ENCODE peak calls at places on chromosomes 16 and 17, in four cellular contexts. O is endothelial cell of umbilical vein, Z is breast epithelium, F is stomach. L is an unnamed sample.

GRCh38 chr16:27625050-27625697 is 75.2 kb downstream of the KATNIP start:
- DNase-seq in O (peak; percentile 93), Z (no peak), F (no peak), L (no peak)

GRCh38 chr17:42819939-42820535 is 4.0 kb downstream of the BECN1 start:
- DNase-seq in O (peak; percentile 60), Z (no peak), F (peak; percentile 71), L (peak; percentile 93)

GRCh38 chr16:24800586-24800985 is 45.2 kb upstream of the SLC5A11 start:
- DNase-seq in O (peak; percentile 35), Z (no peak), F (no peak), L (peak; percentile 17)

GRCh38 chr17:71472809-71473789 is 647.7 kb upstream of the SOX9 start:
- DNase-seq in O (no peak), Z (no peak), F (no peak), L (peak; percentile 84)

GRCh38 chr16:47664653-47665325 is 203.7 kb downstream of the PHKB start:
- DNase-seq in O (no peak), Z (no peak), F (peak; percentile 48), L (no peak)

GRCh38 chr17:3980381-3980975 is 16.2 kb upstream of the ATP2A3 start:
- DNase-seq in O (peak; percentile 68), Z (no peak), F (no peak), L (no peak)

GRCh38 chr17:72239548-72239947 is 118.7 kb downstream of the SOX9 start:
- DNase-seq in O (no peak), Z (no peak), F (no peak), L (no peak)

GRCh38 chr17:2041561-2042354 is at the start of gene OVCA2:
- DNase-seq in O (peak; percentile 93), Z (peak; percentile 91), F (peak; percentile 97), L (peak; percentile 98)

GRCh38 chr16:81421536-81421935 is 23.1 kb upstream of the CMIP start:
- DNase-seq in O (no peak), Z (no peak), F (no peak), L (no peak)

GRCh38 chr16:78407191-78407590 is 307.7 kb downstream of the WWOX start:
- DNase-seq in O (no peak), Z (no peak), F (no peak), L (no peak)

GRCh38 chr17:76388966-76389888 is 4.8 kb downstream of the SPHK1 start:
- DNase-seq in O (peak; percentile 43), Z (peak; percentile 61), F (peak; percentile 57), L (peak; percentile 68)

GRCh38 chr17:39116224-39116623 is 35.2 kb downstream of the PLXDC1 start:
- DNase-seq in O (no peak), Z (no peak), F (no peak), L (no peak)

GRCh38 chr17:20995873-20996723 is 46.7 kb downstream of the USP22 start:
- DNase-seq in O (no peak), Z (no peak), F (no peak), L (no peak)

GRCh38 chr17:20998571-20999043 is 44.2 kb downstream of the USP22 start:
- DNase-seq in O (no peak), Z (no peak), F (no peak), L (no peak)

GRCh38 chr17:20999044-20999573 is 43.7 kb downstream of the USP22 start:
- DNase-seq in O (no peak), Z (no peak), F (no peak), L (no peak)

GRCh38 chr17:20996724-20997615 is 45.8 kb downstream of the USP22 start:
- DNase-seq in O (no peak), Z (no peak), F (no peak), L (no peak)

GRCh38 chr17:20997711-20998570 is 44.9 kb downstream of the USP22 start:
- DNase-seq in O (no peak), Z (no peak), F (no peak), L (peak; percentile 53)
- TF ChIP-seq POLR2AphosphoS5 in O (no peak), Z (no peak), F (no peak), L (no peak)

GRCh38 chr17:58249270-58250133 is 11.1 kb downstream of the LPO start:
- DNase-seq in O (peak; percentile 55), Z (peak; percentile 27), F (peak; percentile 66), L (peak; percentile 79)
- TF ChIP-seq POLR2AphosphoS5 in O (no peak), Z (peak; percentile 23), F (no peak), L (no peak)

GRCh38 chr17:79832211-79833109 is 6.8 kb downstream of the CBX4 start:
- DNase-seq in O (no peak), Z (no peak), F (peak; percentile 55), L (peak; percentile 79)
- TF ChIP-seq POLR2AphosphoS5 in O (no peak), Z (no peak), F (peak; percentile 21), L (no peak)

GRCh38 chr17:82496529-82497434 is 22.8 kb upstream of the FOXK2 start:
- DNase-seq in O (peak; percentile 93), Z (peak; percentile 93), F (peak; percentile 97), L (peak; percentile 92)
- TF ChIP-seq POLR2AphosphoS5 in O (peak; percentile 64), Z (peak; percentile 70), F (peak; percentile 91), L (peak; percentile 72)

GRCh38 chr16:83908798-83909197 is 9.9 kb downstream of the MLYCD start:
- DNase-seq in O (no peak), Z (no peak), F (no peak), L (no peak)
- TF ChIP-seq POLR2AphosphoS5 in O (no peak), Z (no peak), F (no peak), L (peak; percentile 33)

L was measured in GM23338.